ENCODE peak calls at places on chromosomes 12 and 14, in six cellular contexts. B is psoas muscle; Z is right atrium auricular region; P is CD8-positive, alpha-beta T cell; F is left ventricle myocardium inferior; S is PC-3. X is an unnamed sample.

GRCh38 chr12:1977588-1977987 is 26.7 kb downstream of the DCP1B start:
- DNase-seq in B (no peak), Z (no peak), P (no peak), F (no peak), S (no peak), X (no peak)

GRCh38 chr12:3882896-3883564 is 9.8 kb upstream of the PARP11 start:
- DNase-seq in B (no peak), Z (no peak), P (no peak), F (no peak), S (peak; percentile 9), X (no peak)

GRCh38 chr12:124774054-124774461 is 89.6 kb downstream of the SCARB1 start:
- DNase-seq in B (no peak), Z (no peak), P (no peak), F (no peak), S (no peak), X (peak; percentile 80)

GRCh38 chr12:97131220-97131981 is 224.3 kb downstream of the NEDD1 start:
- DNase-seq in B (no peak), Z (no peak), P (no peak), F (no peak), S (no peak), X (no peak)

GRCh38 chr14:50668008-50668851 is at the start of gene SAV1:
- DNase-seq in B (peak; percentile 91), Z (peak; percentile 81), P (peak; percentile 67), F (peak; percentile 88), S (peak; percentile 88), X (peak; percentile 77)

GRCh38 chr14:94681300-94682060 is 69.3 kb downstream of the SERPINA3 start:
- DNase-seq in B (no peak), Z (no peak), P (no peak), F (no peak), S (peak; percentile 42), X (no peak)

GRCh38 chr14:54087376-54087775 is 130.8 kb upstream of the BMP4 start:
- DNase-seq in B (no peak), Z (no peak), P (no peak), F (no peak), S (no peak), X (no peak)

GRCh38 chr12:112716099-112717093 is 75.2 kb upstream of the RPH3A start:
- DNase-seq in B (no peak), Z (no peak), P (no peak), F (no peak), S (no peak), X (no peak)

GRCh38 chr12:51056242-51056641 is 8.1 kb downstream of the LETMD1 start:
- DNase-seq in B (peak; percentile 76), Z (no peak), P (no peak), F (no peak), S (peak; percentile 84), X (no peak)

GRCh38 chr14:20578325-20578724 is 9.5 kb downstream of the RNASE11 start:
- DNase-seq in B (no peak), Z (no peak), P (no peak), F (no peak), S (no peak), X (no peak)

GRCh38 chr14:86790408-86791364 is 1202.3 kb downstream of the GALC start:
- DNase-seq in B (no peak), Z (no peak), P (no peak), F (no peak), S (no peak), X (no peak)

GRCh38 chr14:43247877-43248276 is 1259.2 kb downstream of the FSCB start:
- DNase-seq in B (no peak), Z (no peak), P (no peak), F (no peak), S (no peak), X (no peak)

GRCh38 chr14:94115068-94115591 is 4.6 kb downstream of the IFI27 start:
- DNase-seq in B (no peak), Z (no peak), P (no peak), F (no peak), S (no peak), X (no peak)

GRCh38 chr14:102029956-102030355 is 56.9 kb downstream of the HSP90AA1 start:
- DNase-seq in B (no peak), Z (no peak), P (no peak), F (no peak), S (peak; percentile 48), X (no peak)

GRCh38 chr14:102035914-102036313 is 50.9 kb downstream of the HSP90AA1 start:
- DNase-seq in B (no peak), Z (no peak), P (no peak), F (no peak), S (no peak), X (no peak)

GRCh38 chr14:102034301-102034700 is 52.5 kb downstream of the HSP90AA1 start:
- DNase-seq in B (no peak), Z (no peak), P (no peak), F (no peak), S (peak; percentile 71), X (no peak)

GRCh38 chr14:102028733-102029132 is 58.1 kb downstream of the HSP90AA1 start:
- DNase-seq in B (no peak), Z (no peak), P (no peak), F (no peak), S (peak; percentile 96), X (no peak)

DNA sequence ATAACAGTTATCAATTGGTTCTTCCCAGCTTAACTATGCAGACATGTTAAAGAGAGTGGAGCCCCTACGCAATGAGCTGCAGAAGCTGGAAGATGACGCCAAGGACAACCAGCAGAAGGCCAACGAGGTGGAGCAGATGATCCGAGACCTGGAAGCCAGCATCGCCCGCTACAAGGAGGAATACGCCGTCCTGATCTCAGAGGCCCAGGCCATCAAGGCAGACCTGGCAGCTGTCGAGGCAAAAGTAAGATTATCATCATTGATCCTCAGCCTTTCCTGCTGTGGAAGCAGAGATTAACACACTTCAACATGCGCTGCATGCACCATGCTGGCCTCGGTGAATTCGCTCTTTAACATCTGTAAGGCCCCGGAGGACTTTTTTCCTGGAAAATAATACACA is 53.6 kb downstream of the HSP90AA1 start:
- DNase-seq in B (no peak), Z (no peak), P (no peak), F (no peak), S (no peak), X (no peak)
- TF ChIP-seq CTCF in B (no peak), Z (no peak), P (no peak), F (no peak), S (no peak), X (no peak)

DNA sequence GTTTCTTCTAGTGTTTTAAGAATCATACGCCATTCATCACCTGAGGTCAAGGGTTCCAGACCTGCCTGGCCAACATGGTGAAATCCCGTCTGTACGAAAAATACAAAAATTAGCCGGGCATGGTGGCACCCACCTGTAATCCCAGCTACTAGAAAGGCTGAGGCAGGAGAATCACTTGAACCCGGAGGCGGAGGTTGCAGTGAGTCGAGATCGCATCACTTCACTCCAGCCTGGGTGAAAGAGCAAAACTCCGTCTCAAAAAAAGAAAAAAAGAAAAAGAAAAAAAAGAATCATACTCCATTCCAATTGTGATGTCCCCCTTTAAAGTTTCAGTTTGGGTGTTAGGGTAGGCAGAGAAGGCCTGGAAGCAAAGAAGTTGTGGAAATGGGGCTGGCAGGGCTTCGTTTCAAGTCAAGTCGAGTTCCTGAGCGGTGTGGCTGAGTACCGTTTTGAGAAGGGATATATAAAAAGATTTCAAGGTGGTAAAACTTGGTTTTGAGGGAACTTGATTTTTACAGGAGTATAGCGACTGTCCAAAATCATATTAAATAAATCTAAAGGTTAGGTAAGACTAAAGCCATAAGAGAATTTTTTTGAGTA is 1.5 kb upstream of the TAOK3 start:
- DNase-seq in B (no peak), Z (no peak), P (no peak), F (no peak), S (no peak), X (no peak)
- H3K4me3 ChIP-seq in B (peak overlapping the region; percentile 99), Z (no peak overlapping the region), P (no peak overlapping the region), F (peak overlapping the region; percentile 98), S (no peak overlapping the region), X (no peak overlapping the region)

GRCh38 chr12:67388331-67389163 is 119.4 kb downstream of the CAND1 start:
- DNase-seq in B (no peak), Z (no peak), P (no peak), F (no peak), S (peak; percentile 24), X (no peak)
- TF ChIP-seq CTCF in B (peak; percentile 47), Z (peak; percentile 30), P (no peak), F (peak; percentile 32), S (peak; percentile 29), X (peak; percentile 16)

DNA sequence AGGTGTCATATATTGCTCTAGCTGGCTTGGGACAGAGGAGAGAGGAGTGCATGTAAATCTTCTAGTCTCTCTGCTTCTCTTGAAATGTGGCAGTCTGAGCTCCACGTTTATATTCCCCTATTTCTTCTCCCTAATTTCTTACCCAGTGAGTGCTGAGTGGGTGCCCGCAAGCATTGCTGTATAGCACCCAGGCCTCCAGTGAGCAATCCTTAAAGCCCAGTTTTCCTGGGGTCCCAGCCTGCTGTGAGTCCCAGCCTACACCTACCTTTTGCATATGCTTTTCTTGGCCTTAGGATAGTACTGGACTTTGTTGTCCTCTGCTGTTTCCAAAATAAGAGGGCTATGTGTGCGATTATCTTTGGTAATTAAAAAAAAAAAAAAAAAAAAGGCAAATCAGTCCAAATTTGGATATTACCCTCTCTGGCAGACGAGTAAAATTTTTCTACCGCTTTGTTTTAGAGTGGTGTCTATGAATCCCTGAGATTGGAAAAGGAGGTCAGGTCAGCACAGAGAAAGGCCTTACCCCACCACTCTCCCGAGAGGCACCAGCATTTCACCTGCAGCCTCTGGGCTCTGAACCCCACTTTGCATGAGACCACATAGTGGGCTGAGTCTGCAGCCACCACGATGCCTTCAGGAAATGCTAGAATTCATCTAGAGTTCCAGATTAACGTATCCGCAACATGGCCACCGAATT is 1.1 kb downstream of the MGST1 start:
- DNase-seq in B (no peak), Z (no peak), P (no peak), F (no peak), S (no peak), X (peak; percentile 8)
- H3K4me3 ChIP-seq in B (peak overlapping the region; percentile 55), Z (peak overlapping the region; percentile 37), P (no peak overlapping the region), F (peak overlapping the region; percentile 63), S (peak overlapping the region; percentile 93), X (no peak overlapping the region)

DNA sequence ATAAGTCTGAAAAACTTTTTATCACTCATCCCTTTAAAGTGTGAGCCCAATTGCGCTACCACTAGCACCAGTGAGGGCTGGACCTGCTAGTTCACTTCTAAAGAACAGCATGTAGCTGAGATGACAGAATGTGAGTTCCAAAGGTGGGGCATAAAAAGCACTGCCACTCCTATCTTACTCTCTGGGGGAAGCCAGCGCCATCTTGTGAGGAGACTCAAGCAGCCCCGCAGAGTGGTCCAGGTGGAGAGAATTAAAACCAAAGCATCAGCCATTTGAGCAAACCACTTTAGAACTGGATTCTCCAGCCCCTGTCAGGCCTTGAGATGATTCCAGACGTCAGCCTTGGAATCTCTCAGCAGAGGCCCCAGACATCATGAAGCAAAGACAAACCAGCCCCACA is 39.9 kb downstream of the TMEM132D start:
- DNase-seq in B (no peak), Z (no peak), P (no peak), F (no peak), S (no peak), X (no peak)
- TF ChIP-seq CTCF in B (no peak), Z (no peak), P (no peak), F (no peak), S (no peak), X (no peak)

X was measured in GM06990.